ENCODE peak calls at places on chromosomes 5 and 9, in nine cellular contexts. One of them, this sample, is unnamed.
A peak's percentile ranks its signal among the peaks of the same experiment; 100 is the strongest.

GRCh38 chr5:109329296-109330252 is 80.2 kb downstream of the PJA2 start:
- DNase-seq in A549: no peak
- DNase-seq in GM12878: no peak
- DNase-seq in HCT116: no peak
- DNase-seq in GM23338: no peak
- DNase-seq in SK-N-SH: no peak
- DNase-seq in K562: no peak
- DNase-seq in HL-60: no peak
- DNase-seq in HepG2: no peak
- DNase-seq in this sample: no peak

GRCh38 chr9:90841213-90841612 is 39.6 kb downstream of the SYK start:
- DNase-seq in GM12878: no peak
- DNase-seq in HCT116: no peak
- DNase-seq in A549: no peak
- DNase-seq in HepG2: no peak
- DNase-seq in SK-N-SH: no peak
- DNase-seq in K562: no peak
- DNase-seq in HL-60: no peak
- DNase-seq in GM23338: no peak
- DNase-seq in this sample: no peak

GRCh38 chr5:168047043-168047668 is 244.3 kb upstream of the WWC1 start:
- DNase-seq in GM23338: peak; percentile 88
- DNase-seq in GM12878: peak; percentile 3
- DNase-seq in HepG2: peak; percentile 43
- DNase-seq in HCT116: peak; percentile 41
- DNase-seq in HL-60: peak; percentile 11
- DNase-seq in SK-N-SH: peak; percentile 75
- DNase-seq in A549: peak; percentile 61
- DNase-seq in K562: no peak
- DNase-seq in this sample: peak; percentile 15

GRCh38 chr5:98994636-98995035 is 65.8 kb upstream of the CHD1 start:
- DNase-seq in A549: no peak
- DNase-seq in GM23338: no peak
- DNase-seq in GM12878: no peak
- DNase-seq in K562: no peak
- DNase-seq in HCT116: no peak
- DNase-seq in SK-N-SH: no peak
- DNase-seq in HL-60: no peak
- DNase-seq in HepG2: no peak
- DNase-seq in this sample: no peak

GRCh38 chr5:158903006-158903405 is 196.7 kb downstream of the EBF1 start:
- DNase-seq in GM12878: no peak
- DNase-seq in A549: no peak
- DNase-seq in HCT116: no peak
- DNase-seq in GM23338: no peak
- DNase-seq in SK-N-SH: no peak
- DNase-seq in HepG2: no peak
- DNase-seq in K562: no peak
- DNase-seq in HL-60: no peak
- DNase-seq in this sample: no peak

GRCh38 chr5:103060414-103060954 is 59.5 kb downstream of the GIN1 start:
- DNase-seq in HL-60: no peak
- DNase-seq in K562: no peak
- DNase-seq in GM12878: no peak
- DNase-seq in A549: no peak
- DNase-seq in HepG2: no peak
- DNase-seq in HCT116: no peak
- DNase-seq in SK-N-SH: no peak
- DNase-seq in GM23338: peak; percentile 17
- DNase-seq in this sample: no peak

GRCh38 chr9:105050296-105050695 is 122.3 kb upstream of the ABCA1 start:
- DNase-seq in HL-60: no peak
- DNase-seq in HepG2: no peak
- DNase-seq in SK-N-SH: no peak
- DNase-seq in K562: no peak
- DNase-seq in GM23338: no peak
- DNase-seq in HCT116: no peak
- DNase-seq in A549: no peak
- DNase-seq in GM12878: no peak
- DNase-seq in this sample: no peak

GRCh38 chr5:35741126-35741711 is 115.5 kb upstream of the IL7R start:
- DNase-seq in GM12878: no peak
- DNase-seq in A549: no peak
- DNase-seq in HCT116: no peak
- DNase-seq in SK-N-SH: no peak
- DNase-seq in HepG2: peak; percentile 81
- DNase-seq in GM23338: no peak
- DNase-seq in HL-60: peak; percentile 3
- DNase-seq in K562: no peak
- DNase-seq in this sample: no peak

GRCh38 chr5:98041661-98042060 is 731.8 kb upstream of the RGMB start:
- DNase-seq in HCT116: no peak
- DNase-seq in GM23338: no peak
- DNase-seq in HepG2: no peak
- DNase-seq in A549: no peak
- DNase-seq in K562: no peak
- DNase-seq in GM12878: no peak
- DNase-seq in HL-60: no peak
- DNase-seq in SK-N-SH: no peak
- DNase-seq in this sample: no peak

GRCh38 chr5:14414007-14414406 is 167.6 kb upstream of the OTULINL start:
- DNase-seq in K562: no peak
- DNase-seq in GM23338: no peak
- DNase-seq in HCT116: no peak
- DNase-seq in SK-N-SH: no peak
- DNase-seq in A549: no peak
- DNase-seq in HepG2: no peak
- DNase-seq in GM12878: no peak
- DNase-seq in HL-60: no peak
- DNase-seq in this sample: no peak

GRCh38 chr5:2779459-2779858 is 28.0 kb upstream of the IRX2 start:
- DNase-seq in HCT116: no peak
- DNase-seq in HL-60: no peak
- DNase-seq in GM12878: no peak
- DNase-seq in SK-N-SH: no peak
- DNase-seq in A549: no peak
- DNase-seq in GM23338: no peak
- DNase-seq in HepG2: no peak
- DNase-seq in K562: no peak
- DNase-seq in this sample: no peak

GRCh38 chr5:36150676-36151433 is 832 bp downstream of the LMBRD2 start:
- DNase-seq in HepG2: peak; percentile 62
- DNase-seq in HCT116: peak; percentile 19
- DNase-seq in GM23338: peak; percentile 74
- DNase-seq in GM12878: no peak
- DNase-seq in SK-N-SH: peak; percentile 57
- DNase-seq in A549: peak; percentile 21
- DNase-seq in HL-60: no peak
- DNase-seq in K562: no peak
- DNase-seq in this sample: peak; percentile 22

GRCh38 chr5:66828551-66829421 is 232.6 kb downstream of the MAST4 start:
- DNase-seq in GM23338: peak; percentile 78
- DNase-seq in HCT116: no peak
- DNase-seq in SK-N-SH: peak; percentile 39
- DNase-seq in HepG2: peak; percentile 7
- DNase-seq in HL-60: no peak
- DNase-seq in K562: no peak
- DNase-seq in GM12878: no peak
- DNase-seq in A549: no peak
- DNase-seq in this sample: no peak

GRCh38 chr9:98549401-98549800 is 159.3 kb downstream of the GABBR2 start:
- DNase-seq in A549: no peak
- DNase-seq in GM23338: no peak
- DNase-seq in HL-60: no peak
- DNase-seq in K562: no peak
- DNase-seq in SK-N-SH: no peak
- DNase-seq in HepG2: no peak
- DNase-seq in GM12878: no peak
- DNase-seq in HCT116: no peak
- DNase-seq in this sample: no peak

GRCh38 chr5:76583163-76584047 is 39.8 kb downstream of the F2RL2 start:
- DNase-seq in GM23338: no peak
- DNase-seq in HL-60: no peak
- DNase-seq in GM12878: no peak
- DNase-seq in K562: no peak
- DNase-seq in HepG2: no peak
- DNase-seq in SK-N-SH: no peak
- DNase-seq in A549: no peak
- DNase-seq in HCT116: peak; percentile 16
- DNase-seq in this sample: no peak

GRCh38 chr5:150022163-150022540 is 21.6 kb downstream of the HMGXB3 start:
- DNase-seq in GM12878: no peak
- DNase-seq in A549: no peak
- DNase-seq in HCT116: peak; percentile 83
- DNase-seq in K562: no peak
- DNase-seq in GM23338: no peak
- DNase-seq in HepG2: no peak
- DNase-seq in HL-60: no peak
- DNase-seq in SK-N-SH: no peak
- DNase-seq in this sample: peak; percentile 78

GRCh38 chr5:139900546-139901250 is 105.1 kb downstream of the PSD2 start:
- DNase-seq in HL-60: no peak
- DNase-seq in GM23338: no peak
- DNase-seq in SK-N-SH: no peak
- DNase-seq in HepG2: no peak
- DNase-seq in HCT116: no peak
- DNase-seq in K562: no peak
- DNase-seq in GM12878: no peak
- DNase-seq in A549: no peak
- DNase-seq in this sample: no peak
- H3K27ac ChIP-seq in HL-60: no peak overlapping the region
- H3K27ac ChIP-seq in GM23338: no peak overlapping the region
- H3K27ac ChIP-seq in SK-N-SH: no peak overlapping the region
- H3K27ac ChIP-seq in HepG2: no peak overlapping the region
- H3K27ac ChIP-seq in HCT116: no peak overlapping the region
- H3K27ac ChIP-seq in K562: no peak overlapping the region
- H3K27ac ChIP-seq in GM12878: no peak overlapping the region
- H3K27ac ChIP-seq in A549: no peak overlapping the region
- H3K27ac ChIP-seq in this sample: no peak overlapping the region

GRCh38 chr9:69554945-69555344 is 117.2 kb downstream of the APBA1 start:
- DNase-seq in SK-N-SH: no peak
- DNase-seq in A549: no peak
- DNase-seq in GM12878: no peak
- DNase-seq in HCT116: no peak
- DNase-seq in HL-60: no peak
- DNase-seq in HepG2: no peak
- DNase-seq in GM23338: no peak
- DNase-seq in K562: no peak
- DNase-seq in this sample: no peak

GRCh38 chr9:69548676-69549075 is 123.5 kb downstream of the APBA1 start:
- DNase-seq in SK-N-SH: no peak
- DNase-seq in GM12878: no peak
- DNase-seq in A549: no peak
- DNase-seq in HCT116: no peak
- DNase-seq in K562: no peak
- DNase-seq in HepG2: peak; percentile 4
- DNase-seq in HL-60: no peak
- DNase-seq in GM23338: no peak
- DNase-seq in this sample: no peak

GRCh38 chr9:69546265-69546664 is 125.9 kb downstream of the APBA1 start:
- DNase-seq in GM23338: peak; percentile 80
- DNase-seq in SK-N-SH: peak; percentile 53
- DNase-seq in GM12878: no peak
- DNase-seq in HCT116: peak; percentile 7
- DNase-seq in A549: no peak
- DNase-seq in K562: no peak
- DNase-seq in HepG2: peak; percentile 21
- DNase-seq in HL-60: no peak
- DNase-seq in this sample: no peak

GRCh38 chr9:69549310-69550202 is 122.6 kb downstream of the APBA1 start:
- DNase-seq in HCT116: peak; percentile 38
- DNase-seq in HepG2: peak; percentile 45
- DNase-seq in K562: peak; percentile 26
- DNase-seq in GM12878: no peak
- DNase-seq in A549: peak; percentile 21
- DNase-seq in SK-N-SH: peak; percentile 44
- DNase-seq in HL-60: peak; percentile 14
- DNase-seq in GM23338: peak; percentile 77
- DNase-seq in this sample: peak; percentile 4
- TF ChIP-seq REST in HCT116: no peak
- TF ChIP-seq REST in HepG2: no peak
- TF ChIP-seq REST in K562: no peak
- TF ChIP-seq REST in GM12878: no peak
- TF ChIP-seq REST in A549: no peak
- TF ChIP-seq REST in SK-N-SH: no peak
- TF ChIP-seq REST in HL-60: no peak
- TF ChIP-seq REST in GM23338: no peak
- TF ChIP-seq REST in this sample: no peak

GRCh38 chr5:137995077-137995746 is 37.7 kb downstream of the FAM13B start:
- DNase-seq in K562: peak; percentile 46
- DNase-seq in SK-N-SH: no peak
- DNase-seq in HepG2: peak; percentile 6
- DNase-seq in GM12878: no peak
- DNase-seq in A549: no peak
- DNase-seq in GM23338: no peak
- DNase-seq in HL-60: peak; percentile 48
- DNase-seq in HCT116: no peak
- DNase-seq in this sample: no peak

GRCh38 chr5:137995747-137996123 is 37.1 kb downstream of the FAM13B start:
- DNase-seq in GM12878: no peak
- DNase-seq in A549: no peak
- DNase-seq in HL-60: no peak
- DNase-seq in HepG2: no peak
- DNase-seq in SK-N-SH: no peak
- DNase-seq in HCT116: no peak
- DNase-seq in K562: no peak
- DNase-seq in GM23338: no peak
- DNase-seq in this sample: no peak

GRCh38 chr5:137994556-137994955 is 38.3 kb downstream of the FAM13B start:
- DNase-seq in A549: no peak
- DNase-seq in GM23338: no peak
- DNase-seq in HCT116: no peak
- DNase-seq in HL-60: no peak
- DNase-seq in GM12878: no peak
- DNase-seq in SK-N-SH: no peak
- DNase-seq in K562: no peak
- DNase-seq in HepG2: no peak
- DNase-seq in this sample: no peak

GRCh38 chr5:138000102-138000723 is 32.7 kb downstream of the FAM13B start:
- DNase-seq in HL-60: no peak
- DNase-seq in A549: peak; percentile 16
- DNase-seq in GM12878: no peak
- DNase-seq in K562: no peak
- DNase-seq in HCT116: peak; percentile 35
- DNase-seq in GM23338: no peak
- DNase-seq in HepG2: peak; percentile 77
- DNase-seq in SK-N-SH: no peak
- DNase-seq in this sample: peak; percentile 69

GRCh38 chr5:137997726-137998213 is 35.1 kb downstream of the FAM13B start:
- DNase-seq in HCT116: no peak
- DNase-seq in GM12878: peak; percentile 64
- DNase-seq in GM23338: no peak
- DNase-seq in K562: no peak
- DNase-seq in HepG2: peak; percentile 18
- DNase-seq in A549: no peak
- DNase-seq in HL-60: peak; percentile 10
- DNase-seq in SK-N-SH: no peak
- DNase-seq in this sample: no peak
- H3K27ac ChIP-seq in HCT116: no peak overlapping the region
- H3K27ac ChIP-seq in GM12878: peak overlapping the region; percentile 61
- H3K27ac ChIP-seq in GM23338: no peak overlapping the region
- H3K27ac ChIP-seq in K562: peak overlapping the region; percentile 89
- H3K27ac ChIP-seq in HepG2: no peak overlapping the region
- H3K27ac ChIP-seq in A549: peak overlapping the region; percentile 87
- H3K27ac ChIP-seq in HL-60: no peak overlapping the region
- H3K27ac ChIP-seq in SK-N-SH: no peak overlapping the region
- H3K27ac ChIP-seq in this sample: peak overlapping the region; percentile 9

GRCh38 chr5:91162534-91163381 is 220.4 kb downstream of the ARRDC3 start:
- DNase-seq in HepG2: peak; percentile 48
- DNase-seq in HCT116: peak; percentile 51
- DNase-seq in GM23338: no peak
- DNase-seq in HL-60: peak; percentile 69
- DNase-seq in K562: no peak
- DNase-seq in SK-N-SH: no peak
- DNase-seq in A549: peak; percentile 62
- DNase-seq in GM12878: peak; percentile 78
- DNase-seq in this sample: peak; percentile 76
- TF ChIP-seq REST in HepG2: no peak
- TF ChIP-seq REST in HCT116: no peak
- TF ChIP-seq REST in GM23338: no peak
- TF ChIP-seq REST in HL-60: no peak
- TF ChIP-seq REST in K562: no peak
- TF ChIP-seq REST in SK-N-SH: peak; percentile 34
- TF ChIP-seq REST in A549: no peak
- TF ChIP-seq REST in GM12878: no peak
- TF ChIP-seq REST in this sample: no peak